ENCODE peak calls at places on chromosomes 2 and 18, in six cellular contexts. G, U, L, Z, P and B are unnamed samples.

GRCh38 chr2:70616168-70616694 is 62.6 kb upstream of the TGFA start:
- DNase-seq in L (no peak), P (peak), Z (no peak), U (no peak), G (no peak), B (no peak)

GRCh38 chr2:220893411-220893810 is 678.7 kb downstream of the EPHA4 start:
- DNase-seq in U (no peak), Z (no peak), G (no peak), L (peak), P (peak), B (no peak)

GRCh38 chr2:146523218-146523617 is 1321.6 kb upstream of the ACVR2A start:
- DNase-seq in Z (no peak), L (peak), U (no peak), G (no peak), P (no peak), B (no peak)

GRCh38 chr18:75109819-75110218 is 99.1 kb downstream of the PTGR3 start:
- DNase-seq in Z (no peak), G (no peak), P (no peak), U (no peak), L (no peak), B (no peak)

GRCh38 chr2:8061219-8061618 is 620.6 kb upstream of the ID2 start:
- DNase-seq in G (no peak), L (no peak), P (no peak), U (no peak), Z (no peak), B (no peak)

GRCh38 chr18:80246656-80247402 is 485 bp downstream of the PARD6G start:
- DNase-seq in Z (no peak), G (peak), P (peak), L (peak), U (no peak), B (peak)

GRCh38 chr2:118388771-118389170 is 300.5 kb downstream of the INSIG2 start:
- DNase-seq in L (no peak), Z (no peak), U (no peak), G (no peak), P (no peak), B (no peak)

GRCh38 chr2:150369862-150370261 is 117.6 kb downstream of the RND3 start:
- DNase-seq in G (no peak), U (no peak), P (no peak), L (no peak), Z (no peak), B (no peak)

GRCh38 chr18:79566841-79567370 is 112.7 kb upstream of the CTDP1 start:
- DNase-seq in Z (no peak), U (no peak), L (no peak), G (no peak), P (no peak), B (peak)

GRCh38 chr2:198231562-198231961 is 427.2 kb downstream of the PLCL1 start:
- DNase-seq in L (no peak), P (no peak), G (no peak), U (no peak), Z (no peak), B (no peak)

GRCh38 chr2:130310881-130311280 is 31.8 kb upstream of the IMP4 start:
- DNase-seq in Z (no peak), G (no peak), P (no peak), L (no peak), U (no peak), B (no peak)

GRCh38 chr2:55155764-55156221 is 76.3 kb downstream of the CLHC1 start:
- DNase-seq in Z (no peak), U (no peak), L (peak), G (no peak), P (no peak), B (no peak)

GRCh38 chr2:190635781-190636180 is 13.1 kb upstream of the NAB1 start:
- DNase-seq in G (no peak), L (no peak), Z (no peak), P (no peak), U (no peak), B (no peak)

GRCh38 chr2:216909541-216910175 is 49.8 kb upstream of the TNP1 start:
- DNase-seq in L (peak), U (no peak), Z (no peak), P (no peak), G (no peak), B (peak)

GRCh38 chr2:121356058-121356640 is 71.1 kb upstream of the TFCP2L1 start:
- DNase-seq in Z (no peak), L (peak), G (peak), P (peak), U (peak), B (peak)

GRCh38 chr2:176650101-176650500 is 380.9 kb downstream of the MTX2 start:
- DNase-seq in L (peak), P (no peak), Z (no peak), U (no peak), G (no peak), B (no peak)